ENCODE peak calls at places on chromosomes 5 and 9, in eight cellular contexts. Y, B, L, K, U, E, D and S are unnamed samples.
A peak's percentile ranks its signal among the peaks of the same experiment; 100 is the strongest.

GRCh38 chr5:16539169-16539666 is 73.6 kb upstream of the ZNF622 start:
- DNase-seq in Y (no peak), B (peak; percentile 90), L (no peak), K (no peak), U (no peak), E (no peak), D (peak; percentile 91), S (peak; percentile 78)

GRCh38 chr9:110261631-110262030 is 5.3 kb upstream of the TXN start:
- DNase-seq in Y (no peak), B (no peak), L (no peak), K (no peak), U (no peak), E (no peak), D (no peak), S (no peak)

GRCh38 chr5:56172225-56172624 is 60.9 kb downstream of the ANKRD55 start:
- DNase-seq in Y (no peak), B (peak; percentile 40), L (no peak), K (no peak), U (no peak), E (no peak), D (no peak), S (no peak)

GRCh38 chr5:134592141-134592746 is 40.4 kb downstream of the SAR1B start:
- DNase-seq in Y (no peak), B (no peak), L (no peak), K (peak; percentile 14), U (peak; percentile 64), E (no peak), D (no peak), S (no peak)

GRCh38 chr9:94916956-94917355 is 190.5 kb downstream of the AOPEP start:
- DNase-seq in Y (no peak), B (no peak), L (no peak), K (no peak), U (no peak), E (no peak), D (no peak), S (no peak)

GRCh38 chr5:129079496-129079895 is 15.1 kb upstream of the ISOC1 start:
- DNase-seq in Y (no peak), B (no peak), L (no peak), K (no peak), U (no peak), E (no peak), D (no peak), S (no peak)

GRCh38 chr9:16425572-16425971 is 444.9 kb downstream of the BNC2 start:
- DNase-seq in Y (no peak), B (no peak), L (no peak), K (no peak), U (no peak), E (no peak), D (peak; percentile 72), S (no peak)

GRCh38 chr9:32426278-32426939 is 42.0 kb downstream of the ACO1 start:
- DNase-seq in Y (no peak), B (peak; percentile 86), L (no peak), K (no peak), U (no peak), E (no peak), D (peak; percentile 95), S (no peak)

GRCh38 chr5:173984218-173984617 is 4.8 kb upstream of the C5orf47 start:
- DNase-seq in Y (no peak), B (peak; percentile 19), L (no peak), K (peak; percentile 58), U (peak; percentile 29), E (no peak), D (peak; percentile 48), S (no peak)

GRCh38 chr9:3200331-3200774 is 325.4 kb downstream of the RFX3 start:
- DNase-seq in Y (no peak), B (no peak), L (no peak), K (no peak), U (no peak), E (no peak), D (peak; percentile 89), S (no peak)

GRCh38 chr9:119375892-119376291 is 6.7 kb upstream of the BRINP1 start:
- DNase-seq in Y (peak; percentile 14), B (peak; percentile 63), L (no peak), K (peak; percentile 72), U (peak; percentile 27), E (no peak), D (peak; percentile 13), S (peak; percentile 38)

GRCh38 chr5:169595172-169595820 is 11.7 kb downstream of the SPDL1 start:
- DNase-seq in Y (no peak), B (peak; percentile 44), L (no peak), K (no peak), U (no peak), E (no peak), D (no peak), S (no peak)